ENCODE peak calls at places on chromosome 2, in four cellular contexts. One of them, this sample, is unnamed.

GRCh38 chr2:103161456-103162289 is 399.8 kb downstream of the TMEM182 start:
- DNase-seq in breast epithelium: no peak
- DNase-seq in right lobe of liver: no peak
- DNase-seq in body of pancreas: peak
- DNase-seq in this sample: peak

GRCh38 chr2:236626391-236627150 is 56.9 kb downstream of the ACKR3 start:
- DNase-seq in breast epithelium: no peak
- DNase-seq in right lobe of liver: no peak
- DNase-seq in body of pancreas: no peak
- DNase-seq in this sample: no peak

GRCh38 chr2:142112648-142113278 is 18.1 kb downstream of the LRP1B start:
- DNase-seq in body of pancreas: no peak
- DNase-seq in breast epithelium: no peak
- DNase-seq in right lobe of liver: no peak
- DNase-seq in this sample: peak

GRCh38 chr2:218849721-218850120 is 9.9 kb upstream of the WNT6 start:
- DNase-seq in breast epithelium: no peak
- DNase-seq in body of pancreas: no peak
- DNase-seq in right lobe of liver: peak
- DNase-seq in this sample: no peak

GRCh38 chr2:128779301-128780095 is 460.8 kb upstream of the HS6ST1 start:
- DNase-seq in body of pancreas: no peak
- DNase-seq in right lobe of liver: peak
- DNase-seq in breast epithelium: no peak
- DNase-seq in this sample: no peak

GRCh38 chr2:231037202-231037730 is at the start of gene C2orf72:
- DNase-seq in body of pancreas: no peak
- DNase-seq in breast epithelium: no peak
- DNase-seq in right lobe of liver: peak
- DNase-seq in this sample: no peak

GRCh38 chr2:160109939-160110673 is 47.7 kb upstream of the PLA2R1 start:
- DNase-seq in right lobe of liver: peak
- DNase-seq in breast epithelium: peak
- DNase-seq in body of pancreas: peak
- DNase-seq in this sample: peak

GRCh38 chr2:234682492-234683228 is 185.8 kb upstream of the ARL4C start:
- DNase-seq in body of pancreas: no peak
- DNase-seq in breast epithelium: no peak
- DNase-seq in right lobe of liver: no peak
- DNase-seq in this sample: no peak

GRCh38 chr2:135916232-135916631 is 40.0 kb upstream of the MCM6 start:
- DNase-seq in body of pancreas: no peak
- DNase-seq in breast epithelium: no peak
- DNase-seq in right lobe of liver: no peak
- DNase-seq in this sample: no peak

GRCh38 chr2:158618859-158619490 is 162.2 kb downstream of the PKP4 start:
- DNase-seq in body of pancreas: no peak
- DNase-seq in breast epithelium: no peak
- DNase-seq in right lobe of liver: no peak
- DNase-seq in this sample: no peak

GRCh38 chr2:185892484-185892883 is 153.9 kb downstream of the FSIP2 start:
- DNase-seq in breast epithelium: no peak
- DNase-seq in right lobe of liver: no peak
- DNase-seq in body of pancreas: no peak
- DNase-seq in this sample: no peak

GRCh38 chr2:8003462-8004075 is 678.3 kb upstream of the ID2 start:
- DNase-seq in body of pancreas: peak
- DNase-seq in right lobe of liver: no peak
- DNase-seq in breast epithelium: peak
- DNase-seq in this sample: peak

GRCh38 chr2:221077799-221078198 is 494.3 kb downstream of the EPHA4 start:
- DNase-seq in right lobe of liver: no peak
- DNase-seq in breast epithelium: no peak
- DNase-seq in body of pancreas: no peak
- DNase-seq in this sample: no peak
- H3K27ac ChIP-seq in right lobe of liver: no peak
- H3K27ac ChIP-seq in breast epithelium: no peak
- H3K27ac ChIP-seq in body of pancreas: no peak
- H3K27ac ChIP-seq in this sample: no peak

DNA sequence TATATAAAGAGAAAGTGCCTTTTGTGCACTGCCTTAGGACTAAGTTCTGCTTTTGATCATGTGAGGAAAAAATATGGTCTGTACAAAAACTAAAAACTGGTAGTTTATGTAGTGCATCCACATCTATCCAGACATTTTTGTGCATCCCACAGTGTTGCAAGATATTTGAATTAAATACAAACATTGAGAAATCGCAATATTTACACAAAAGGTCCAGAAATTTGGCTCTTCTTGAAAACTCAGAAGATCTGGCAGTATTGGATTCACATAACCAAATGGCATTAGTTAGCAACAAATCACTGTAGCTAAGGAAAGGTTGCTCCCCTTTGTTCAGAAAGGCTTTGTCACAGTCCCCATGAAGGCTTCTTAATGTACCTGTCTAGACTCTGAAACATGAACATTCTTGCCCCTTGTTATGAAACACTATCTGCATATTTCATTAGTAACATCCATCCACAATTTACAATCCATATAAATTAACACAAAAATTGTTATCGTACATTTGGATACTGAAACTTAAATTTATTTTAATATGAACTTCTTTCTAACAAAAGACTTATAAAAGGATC is 2.2 kb downstream of the MMADHC start:
- DNase-seq in breast epithelium: no peak
- DNase-seq in body of pancreas: no peak
- DNase-seq in right lobe of liver: no peak
- DNase-seq in this sample: no peak
- H3K4me3 ChIP-seq in breast epithelium: no peak
- H3K4me3 ChIP-seq in body of pancreas: no peak
- H3K4me3 ChIP-seq in right lobe of liver: peak
- H3K4me3 ChIP-seq in this sample: peak

GRCh38 chr2:200425026-200425821 is 84.6 kb downstream of the KCTD18 start:
- DNase-seq in right lobe of liver: no peak
- DNase-seq in breast epithelium: no peak
- DNase-seq in body of pancreas: no peak
- DNase-seq in this sample: no peak

GRCh38 chr2:200421270-200421669 is 88.6 kb downstream of the KCTD18 start:
- DNase-seq in breast epithelium: no peak
- DNase-seq in right lobe of liver: no peak
- DNase-seq in body of pancreas: no peak
- DNase-seq in this sample: no peak

GRCh38 chr2:200422071-200422470 is 87.8 kb downstream of the KCTD18 start:
- DNase-seq in right lobe of liver: no peak
- DNase-seq in body of pancreas: no peak
- DNase-seq in breast epithelium: no peak
- DNase-seq in this sample: no peak

GRCh38 chr2:200423552-200423951 is 86.3 kb downstream of the KCTD18 start:
- DNase-seq in breast epithelium: no peak
- DNase-seq in body of pancreas: no peak
- DNase-seq in right lobe of liver: no peak
- DNase-seq in this sample: no peak

DNA sequence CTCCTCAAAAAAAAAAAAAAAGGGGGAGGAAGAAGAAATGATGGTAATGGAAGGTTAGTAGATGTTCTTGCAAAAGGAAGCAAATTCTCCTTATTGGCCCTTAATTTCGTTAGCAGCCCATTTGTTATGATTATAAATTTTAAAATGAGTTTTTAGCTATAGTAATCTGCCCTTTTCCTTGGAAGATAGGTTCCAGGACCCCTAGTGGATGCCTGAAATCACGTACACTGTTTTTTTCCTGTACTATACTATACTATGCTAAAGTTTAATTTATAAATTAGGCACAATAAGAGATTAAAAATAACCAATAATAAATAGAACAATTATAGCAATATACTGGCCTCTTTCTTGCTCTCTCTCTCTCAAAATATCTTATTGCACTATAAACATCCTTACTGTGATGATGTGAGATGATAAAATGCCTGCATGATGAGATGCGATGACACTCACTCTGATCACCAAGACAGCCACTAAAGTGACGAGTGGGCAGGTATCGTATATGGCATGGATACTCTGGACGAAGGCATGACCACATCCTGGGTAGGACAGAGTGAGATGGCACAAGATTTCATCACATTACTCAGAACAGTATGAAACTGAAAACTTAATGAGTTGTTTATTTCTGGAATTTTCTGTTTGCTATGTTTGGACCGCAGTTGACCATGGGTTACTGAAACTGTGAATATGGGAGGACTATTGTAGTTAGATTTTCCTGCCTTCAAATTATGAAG is 87.2 kb downstream of the KCTD18 start:
- DNase-seq in breast epithelium: no peak
- DNase-seq in body of pancreas: no peak
- DNase-seq in right lobe of liver: no peak
- DNase-seq in this sample: no peak
- TF ChIP-seq CTCF in breast epithelium: no peak
- TF ChIP-seq CTCF in body of pancreas: no peak
- TF ChIP-seq CTCF in right lobe of liver: no peak
- TF ChIP-seq CTCF in this sample: no peak

GRCh38 chr2:27710640-27711430 is 47.1 kb downstream of the SLC4A1AP start:
- DNase-seq in breast epithelium: no peak
- DNase-seq in body of pancreas: no peak
- DNase-seq in right lobe of liver: no peak
- DNase-seq in this sample: no peak
- H3K27ac ChIP-seq in breast epithelium: no peak
- H3K27ac ChIP-seq in body of pancreas: no peak
- H3K27ac ChIP-seq in right lobe of liver: no peak
- H3K27ac ChIP-seq in this sample: no peak

GRCh38 chr2:10034333-10035052 is 8.9 kb upstream of the KLF11 start:
- DNase-seq in right lobe of liver: no peak
- DNase-seq in body of pancreas: no peak
- DNase-seq in breast epithelium: no peak
- DNase-seq in this sample: no peak
- H3K4me3 ChIP-seq in right lobe of liver: no peak
- H3K4me3 ChIP-seq in body of pancreas: no peak
- H3K4me3 ChIP-seq in breast epithelium: no peak
- H3K4me3 ChIP-seq in this sample: no peak

DNA sequence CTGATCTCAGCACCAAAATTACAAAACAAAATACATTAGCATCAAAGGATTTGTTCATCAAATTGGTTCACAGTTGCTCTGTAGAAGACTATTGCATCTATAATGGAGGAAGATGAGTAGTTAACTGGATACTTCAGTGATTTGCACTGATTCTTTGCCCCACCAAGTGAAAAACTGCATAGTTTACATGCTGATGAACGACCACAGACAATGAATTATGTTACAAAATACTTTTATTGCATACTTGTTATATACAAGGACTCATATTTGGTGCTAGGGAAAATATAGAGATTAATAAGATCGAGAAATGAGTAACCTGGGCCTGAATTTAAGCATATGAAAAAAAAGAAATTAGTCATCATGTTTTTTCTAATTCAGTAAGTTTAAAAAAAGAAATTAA is 107.2 kb downstream of the SCG2 start:
- DNase-seq in body of pancreas: no peak
- DNase-seq in right lobe of liver: no peak
- DNase-seq in breast epithelium: no peak
- DNase-seq in this sample: no peak
- TF ChIP-seq CTCF in body of pancreas: no peak
- TF ChIP-seq CTCF in right lobe of liver: no peak
- TF ChIP-seq CTCF in breast epithelium: no peak
- TF ChIP-seq CTCF in this sample: no peak